ENCODE peak calls at places on chromosome 15, in six cellular contexts. One of them, this sample, is unnamed.

GRCh38 chr15:85485956-85486567 is 105.7 kb downstream of the AKAP13 start:
- DNase-seq in trophoblast cell: peak; percentile 65
- DNase-seq in IMR-90: peak; percentile 81
- DNase-seq in neuronal stem cell: peak; percentile 75
- DNase-seq in H9: peak; percentile 54
- DNase-seq in H1: no peak
- DNase-seq in this sample: peak; percentile 84

GRCh38 chr15:79090487-79091203 is at the start of gene RASGRF1:
- DNase-seq in neuronal stem cell: peak; percentile 42
- DNase-seq in H9: peak; percentile 73
- DNase-seq in H1: no peak
- DNase-seq in IMR-90: no peak
- DNase-seq in trophoblast cell: peak; percentile 49
- DNase-seq in this sample: peak; percentile 19

GRCh38 chr15:100572362-100572983 is 29.5 kb downstream of the LINS1 start:
- DNase-seq in neuronal stem cell: no peak
- DNase-seq in H1: no peak
- DNase-seq in trophoblast cell: no peak
- DNase-seq in H9: no peak
- DNase-seq in IMR-90: peak; percentile 23
- DNase-seq in this sample: peak; percentile 11

GRCh38 chr15:57780461-57780860 is 73.9 kb downstream of the POLR2M start:
- DNase-seq in H1: no peak
- DNase-seq in IMR-90: no peak
- DNase-seq in H9: no peak
- DNase-seq in neuronal stem cell: no peak
- DNase-seq in trophoblast cell: no peak
- DNase-seq in this sample: no peak

GRCh38 chr15:47678047-47678446 is 39.3 kb upstream of the SEMA6D start:
- DNase-seq in IMR-90: no peak
- DNase-seq in neuronal stem cell: no peak
- DNase-seq in trophoblast cell: no peak
- DNase-seq in H1: no peak
- DNase-seq in H9: no peak
- DNase-seq in this sample: no peak

GRCh38 chr15:74392402-74392876 is 25.0 kb upstream of the CYP11A1 start:
- DNase-seq in neuronal stem cell: no peak
- DNase-seq in IMR-90: peak; percentile 48
- DNase-seq in H9: no peak
- DNase-seq in H1: no peak
- DNase-seq in trophoblast cell: no peak
- DNase-seq in this sample: no peak

GRCh38 chr15:41949400-41950126 is 22.8 kb downstream of the EHD4 start:
- DNase-seq in H9: no peak
- DNase-seq in IMR-90: no peak
- DNase-seq in neuronal stem cell: no peak
- DNase-seq in trophoblast cell: no peak
- DNase-seq in H1: no peak
- DNase-seq in this sample: no peak

GRCh38 chr15:97141360-97141759 is 810.9 kb downstream of the NR2F2 start:
- DNase-seq in neuronal stem cell: no peak
- DNase-seq in H1: no peak
- DNase-seq in trophoblast cell: no peak
- DNase-seq in IMR-90: no peak
- DNase-seq in H9: no peak
- DNase-seq in this sample: no peak

GRCh38 chr15:40340038-40340739 is 550 bp downstream of the CCDC9B start:
- DNase-seq in neuronal stem cell: no peak
- DNase-seq in H1: no peak
- DNase-seq in IMR-90: peak; percentile 73
- DNase-seq in H9: no peak
- DNase-seq in trophoblast cell: peak; percentile 63
- DNase-seq in this sample: peak; percentile 77

DNA sequence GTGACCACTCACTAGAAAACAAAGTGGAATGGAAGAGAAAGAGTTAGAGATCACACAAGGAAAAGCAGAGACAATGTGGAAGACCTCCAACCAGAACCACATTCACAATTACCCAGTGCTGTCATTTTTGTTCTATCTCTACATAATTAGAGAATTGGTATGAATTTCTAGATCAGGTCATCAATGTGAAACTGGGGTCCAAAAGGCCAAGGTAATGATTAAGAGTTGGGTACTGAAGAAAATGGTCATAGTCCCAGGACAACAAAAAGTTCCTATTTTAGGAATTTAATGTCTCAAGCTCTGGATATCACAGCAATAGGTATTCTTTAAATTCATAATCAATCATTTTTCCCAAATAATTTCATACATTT is 84.7 kb upstream of the PPIB start:
- DNase-seq in trophoblast cell: no peak
- DNase-seq in H9: no peak
- DNase-seq in neuronal stem cell: no peak
- DNase-seq in IMR-90: no peak
- DNase-seq in H1: no peak
- DNase-seq in this sample: peak; percentile 26
- H3K27ac ChIP-seq in trophoblast cell: no peak overlapping the region
- H3K27ac ChIP-seq in H9: peak overlapping the region; percentile 91
- H3K27ac ChIP-seq in neuronal stem cell: peak overlapping the region; percentile 42
- H3K27ac ChIP-seq in IMR-90: no peak overlapping the region
- H3K27ac ChIP-seq in H1: peak overlapping the region; percentile 40
- H3K27ac ChIP-seq in this sample: peak overlapping the region; percentile 31

GRCh38 chr15:65394280-65394789 is 16.5 kb upstream of the IGDCC3 start:
- DNase-seq in neuronal stem cell: no peak
- DNase-seq in H9: no peak
- DNase-seq in trophoblast cell: no peak
- DNase-seq in H1: no peak
- DNase-seq in IMR-90: no peak
- DNase-seq in this sample: no peak

GRCh38 chr15:65393557-65393956 is 15.8 kb upstream of the IGDCC3 start:
- DNase-seq in neuronal stem cell: no peak
- DNase-seq in H9: no peak
- DNase-seq in trophoblast cell: no peak
- DNase-seq in H1: no peak
- DNase-seq in IMR-90: no peak
- DNase-seq in this sample: no peak

GRCh38 chr15:65396283-65396964 is 18.6 kb upstream of the IGDCC3 start:
- DNase-seq in IMR-90: no peak
- DNase-seq in H9: no peak
- DNase-seq in neuronal stem cell: no peak
- DNase-seq in trophoblast cell: no peak
- DNase-seq in H1: no peak
- DNase-seq in this sample: no peak

GRCh38 chr15:65395567-65396185 is 17.9 kb upstream of the IGDCC3 start:
- DNase-seq in H9: no peak
- DNase-seq in neuronal stem cell: no peak
- DNase-seq in trophoblast cell: no peak
- DNase-seq in IMR-90: no peak
- DNase-seq in H1: no peak
- DNase-seq in this sample: no peak

GRCh38 chr15:65394936-65395335 is 17.1 kb upstream of the IGDCC3 start:
- DNase-seq in H9: no peak
- DNase-seq in neuronal stem cell: no peak
- DNase-seq in IMR-90: no peak
- DNase-seq in H1: no peak
- DNase-seq in trophoblast cell: no peak
- DNase-seq in this sample: no peak
- H4K91ac ChIP-seq in H9: no peak overlapping the region
- H4K91ac ChIP-seq in neuronal stem cell: no peak overlapping the region
- H4K91ac ChIP-seq in IMR-90: no peak overlapping the region
- H4K91ac ChIP-seq in H1: no peak overlapping the region
- H4K91ac ChIP-seq in trophoblast cell: no peak overlapping the region
- H4K91ac ChIP-seq in this sample: peak overlapping the region; percentile 41

GRCh38 chr15:55457401-55458022 is 49.2 kb downstream of the PIERCE2 start:
- DNase-seq in trophoblast cell: no peak
- DNase-seq in H1: no peak
- DNase-seq in neuronal stem cell: no peak
- DNase-seq in H9: no peak
- DNase-seq in IMR-90: no peak
- DNase-seq in this sample: no peak
- H3K27ac ChIP-seq in trophoblast cell: no peak overlapping the region
- H3K27ac ChIP-seq in H1: no peak overlapping the region
- H3K27ac ChIP-seq in neuronal stem cell: no peak overlapping the region
- H3K27ac ChIP-seq in H9: no peak overlapping the region
- H3K27ac ChIP-seq in IMR-90: no peak overlapping the region
- H3K27ac ChIP-seq in this sample: no peak overlapping the region

DNA sequence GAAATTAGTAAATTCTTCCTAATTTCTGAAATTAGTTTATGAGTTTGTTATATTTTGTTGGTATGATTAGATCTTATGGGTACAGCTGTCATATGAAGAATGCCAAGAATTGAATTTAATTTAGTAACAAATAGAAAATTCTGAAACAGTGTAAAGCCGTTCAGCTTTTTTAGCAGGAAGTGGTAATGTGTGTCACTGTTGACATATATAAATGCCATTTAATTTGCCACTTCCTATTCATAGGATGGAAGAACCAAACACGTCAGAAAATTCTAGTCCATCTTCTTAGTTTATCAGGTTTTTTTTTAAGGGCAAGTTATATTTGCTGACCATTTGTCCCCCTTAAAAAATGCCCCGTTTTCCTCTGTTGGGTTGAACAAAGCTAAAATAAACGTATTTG is 43.0 kb downstream of the RAB8B start:
- DNase-seq in IMR-90: no peak
- DNase-seq in H1: no peak
- DNase-seq in neuronal stem cell: no peak
- DNase-seq in H9: no peak
- DNase-seq in trophoblast cell: no peak
- DNase-seq in this sample: no peak
- H4K91ac ChIP-seq in IMR-90: no peak overlapping the region
- H4K91ac ChIP-seq in H1: no peak overlapping the region
- H4K91ac ChIP-seq in neuronal stem cell: no peak overlapping the region
- H4K91ac ChIP-seq in H9: no peak overlapping the region
- H4K91ac ChIP-seq in trophoblast cell: no peak overlapping the region
- H4K91ac ChIP-seq in this sample: no peak overlapping the region

DNA sequence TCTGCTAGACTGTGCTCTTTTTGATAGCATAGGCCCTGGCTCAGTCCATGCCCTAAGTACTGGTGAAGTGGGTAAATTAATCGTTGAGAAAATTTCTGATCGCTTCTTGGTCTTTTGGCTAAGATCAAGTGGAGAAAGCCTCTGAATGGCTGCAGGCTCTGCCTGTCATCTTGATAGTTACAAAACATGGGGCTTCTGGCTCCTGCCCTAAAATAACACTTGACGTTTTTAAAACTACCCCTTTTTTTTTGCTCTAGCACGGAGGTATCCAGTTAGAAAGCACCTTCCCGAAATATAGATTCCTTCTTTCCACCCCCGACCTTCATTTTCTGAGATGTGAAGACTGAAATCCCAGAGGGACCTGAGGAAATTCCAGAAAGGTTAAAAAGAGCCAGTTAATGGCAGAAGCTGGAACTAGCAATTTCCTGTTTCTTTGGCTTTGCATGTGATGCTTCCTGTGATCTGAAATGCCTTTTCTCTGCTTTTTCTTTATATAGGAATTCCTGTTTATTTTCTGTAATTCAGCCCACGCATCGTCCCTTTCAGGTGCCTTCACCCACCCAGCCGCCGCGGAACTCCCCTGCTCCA is 802 bp upstream of the C2CD4B start:
- DNase-seq in H9: no peak
- DNase-seq in trophoblast cell: no peak
- DNase-seq in neuronal stem cell: no peak
- DNase-seq in H1: no peak
- DNase-seq in IMR-90: no peak
- DNase-seq in this sample: no peak
- H3K27ac ChIP-seq in H9: no peak overlapping the region
- H3K27ac ChIP-seq in trophoblast cell: no peak overlapping the region
- H3K27ac ChIP-seq in neuronal stem cell: no peak overlapping the region
- H3K27ac ChIP-seq in H1: no peak overlapping the region
- H3K27ac ChIP-seq in IMR-90: no peak overlapping the region
- H3K27ac ChIP-seq in this sample: no peak overlapping the region

DNA sequence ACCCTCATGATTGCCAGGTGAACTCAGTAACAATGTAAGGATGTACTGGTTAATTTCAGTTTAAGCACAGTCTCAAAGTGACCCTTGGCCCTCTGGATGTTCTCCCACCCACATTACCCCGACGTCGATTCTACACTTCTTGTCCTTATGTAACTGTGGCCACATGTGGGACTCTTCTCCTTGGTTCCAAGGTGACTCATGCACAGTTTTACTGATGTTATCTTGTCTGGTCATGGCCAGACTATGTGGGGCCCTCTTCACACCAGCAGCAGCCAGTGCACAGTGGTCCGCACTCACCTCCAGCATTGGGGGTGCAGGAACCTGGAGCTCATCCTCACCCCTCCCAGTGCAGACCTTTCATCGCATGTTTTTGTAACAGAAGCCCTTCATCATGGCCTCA is 519.4 kb downstream of the OCA2 start:
- DNase-seq in H9: no peak
- DNase-seq in neuronal stem cell: no peak
- DNase-seq in IMR-90: no peak
- DNase-seq in H1: no peak
- DNase-seq in trophoblast cell: no peak
- DNase-seq in this sample: no peak
- H4K91ac ChIP-seq in H9: no peak overlapping the region
- H4K91ac ChIP-seq in neuronal stem cell: no peak overlapping the region
- H4K91ac ChIP-seq in IMR-90: no peak overlapping the region
- H4K91ac ChIP-seq in H1: no peak overlapping the region
- H4K91ac ChIP-seq in trophoblast cell: no peak overlapping the region
- H4K91ac ChIP-seq in this sample: no peak overlapping the region

DNA sequence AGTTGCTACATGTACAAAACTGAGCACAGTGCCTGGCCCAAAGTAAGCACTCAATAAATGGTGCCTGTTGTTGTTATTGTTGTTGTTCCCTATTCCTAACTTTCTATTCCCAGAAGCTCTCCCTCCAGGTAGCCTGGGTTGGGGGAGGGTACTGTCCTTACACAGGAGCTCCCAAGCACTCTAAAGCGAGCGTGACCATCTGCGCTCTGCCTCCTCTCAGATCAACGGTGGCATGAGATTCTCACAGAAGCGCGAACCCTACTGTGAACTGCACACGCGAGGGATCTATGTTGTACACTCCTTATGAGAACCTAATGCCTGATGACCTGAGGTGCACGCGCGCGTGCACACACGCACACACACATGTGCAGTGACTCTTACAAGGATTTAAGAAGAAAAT is 33.9 kb downstream of the ANXA2 start:
- DNase-seq in H1: no peak
- DNase-seq in trophoblast cell: no peak
- DNase-seq in H9: no peak
- DNase-seq in neuronal stem cell: no peak
- DNase-seq in IMR-90: no peak
- DNase-seq in this sample: peak; percentile 22
- H3K27ac ChIP-seq in H1: no peak overlapping the region
- H3K27ac ChIP-seq in trophoblast cell: no peak overlapping the region
- H3K27ac ChIP-seq in H9: no peak overlapping the region
- H3K27ac ChIP-seq in neuronal stem cell: no peak overlapping the region
- H3K27ac ChIP-seq in IMR-90: peak overlapping the region; percentile 2
- H3K27ac ChIP-seq in this sample: peak overlapping the region; percentile 22

GRCh38 chr15:70049701-70050445 is 47.8 kb downstream of the TLE3 start:
- DNase-seq in trophoblast cell: no peak
- DNase-seq in H9: no peak
- DNase-seq in neuronal stem cell: no peak
- DNase-seq in IMR-90: no peak
- DNase-seq in H1: no peak
- DNase-seq in this sample: no peak

GRCh38 chr15:70048578-70048977 is 49.1 kb downstream of the TLE3 start:
- DNase-seq in trophoblast cell: no peak
- DNase-seq in H1: no peak
- DNase-seq in H9: no peak
- DNase-seq in IMR-90: no peak
- DNase-seq in neuronal stem cell: no peak
- DNase-seq in this sample: no peak

GRCh38 chr15:70048196-70048565 is 49.5 kb downstream of the TLE3 start:
- DNase-seq in trophoblast cell: no peak
- DNase-seq in H9: no peak
- DNase-seq in neuronal stem cell: no peak
- DNase-seq in IMR-90: no peak
- DNase-seq in H1: no peak
- DNase-seq in this sample: no peak

GRCh38 chr15:70050447-70050846 is 47.3 kb downstream of the TLE3 start:
- DNase-seq in H9: no peak
- DNase-seq in trophoblast cell: no peak
- DNase-seq in neuronal stem cell: no peak
- DNase-seq in H1: no peak
- DNase-seq in IMR-90: no peak
- DNase-seq in this sample: no peak

GRCh38 chr15:70049115-70049514 is 48.6 kb downstream of the TLE3 start:
- DNase-seq in trophoblast cell: no peak
- DNase-seq in H1: no peak
- DNase-seq in neuronal stem cell: no peak
- DNase-seq in H9: no peak
- DNase-seq in IMR-90: no peak
- DNase-seq in this sample: no peak
- H4K91ac ChIP-seq in trophoblast cell: no peak overlapping the region
- H4K91ac ChIP-seq in H1: no peak overlapping the region
- H4K91ac ChIP-seq in neuronal stem cell: no peak overlapping the region
- H4K91ac ChIP-seq in H9: no peak overlapping the region
- H4K91ac ChIP-seq in IMR-90: no peak overlapping the region
- H4K91ac ChIP-seq in this sample: no peak overlapping the region